ENCODE peak calls at places on chromosomes 13 and 19, in eight cellular contexts. V, R, O, I, J, B, C and Q are unnamed samples.
A peak's percentile ranks its signal among the peaks of the same experiment; 100 is the strongest.

GRCh38 chr13:60617863-60618733 is 221.1 kb downstream of the TDRD3 start:
- DNase-seq in V (no peak), R (no peak), O (no peak), I (no peak), J (peak; percentile 63), B (peak; percentile 55), C (no peak), Q (peak; percentile 40)

GRCh38 chr13:46478641-46479040 is 74.3 kb upstream of the LRCH1 start:
- DNase-seq in V (no peak), R (no peak), O (no peak), I (no peak), J (no peak), B (peak; percentile 19), C (no peak), Q (no peak)

GRCh38 chr13:60410299-60410698 is 13.3 kb downstream of the TDRD3 start:
- DNase-seq in V (no peak), R (no peak), O (no peak), I (no peak), J (no peak), B (no peak), C (no peak), Q (no peak)

GRCh38 chr13:31851201-31851600 is 111.9 kb downstream of the RXFP2 start:
- DNase-seq in V (no peak), R (no peak), O (no peak), I (no peak), J (no peak), B (no peak), C (no peak), Q (no peak)

GRCh38 chr13:50731400-50731799 is 112.1 kb downstream of the DLEU7 start:
- DNase-seq in V (no peak), R (peak; percentile 14), O (no peak), I (no peak), J (no peak), B (peak; percentile 93), C (no peak), Q (peak; percentile 61)

GRCh38 chr19:17751912-17752273 is 616 bp downstream of the FCHO1 start:
- DNase-seq in V (no peak), R (no peak), O (no peak), I (no peak), J (no peak), B (no peak), C (no peak), Q (no peak)

GRCh38 chr13:96090240-96091101 is 564 bp downstream of the HS6ST3 start:
- DNase-seq in V (no peak), R (no peak), O (peak; percentile 38), I (peak; percentile 10), J (peak; percentile 41), B (peak; percentile 5), C (no peak), Q (peak; percentile 5)

GRCh38 chr19:411723-412355 is 2.9 kb upstream of the C2CD4C start:
- DNase-seq in V (no peak), R (no peak), O (no peak), I (no peak), J (no peak), B (no peak), C (no peak), Q (no peak)

GRCh38 chr13:34308725-34309124 is 490.8 kb downstream of the RFC3 start:
- DNase-seq in V (no peak), R (no peak), O (no peak), I (no peak), J (no peak), B (peak; percentile 85), C (no peak), Q (no peak)

GRCh38 chr19:35462476-35462953 is 14.5 kb downstream of the FFAR2 start:
- DNase-seq in V (peak; percentile 22), R (no peak), O (no peak), I (no peak), J (peak; percentile 49), B (no peak), C (peak; percentile 33), Q (no peak)

GRCh38 chr19:40313229-40313983 is 28.3 kb upstream of the AKT2 start:
- DNase-seq in V (no peak), R (no peak), O (no peak), I (no peak), J (no peak), B (no peak), C (no peak), Q (no peak)

GRCh38 chr19:6852001-6852400 is 35.4 kb upstream of the ADGRE1 start:
- DNase-seq in V (no peak), R (no peak), O (no peak), I (no peak), J (no peak), B (no peak), C (no peak), Q (no peak)

GRCh38 chr19:35902870-35903475 is 644 bp downstream of the HCST start:
- DNase-seq in V (no peak), R (no peak), O (no peak), I (no peak), J (no peak), B (no peak), C (no peak), Q (no peak)

GRCh38 chr19:6062274-6062673 is 48.0 kb downstream of the RFX2 start:
- DNase-seq in V (no peak), R (no peak), O (no peak), I (peak; percentile 50), J (peak; percentile 54), B (peak; percentile 35), C (peak; percentile 35), Q (peak; percentile 37)

GRCh38 chr19:4567584-4568071 is 8.1 kb upstream of the SEMA6B start:
- DNase-seq in V (peak; percentile 59), R (peak; percentile 34), O (no peak), I (peak; percentile 71), J (peak; percentile 52), B (peak; percentile 35), C (peak; percentile 63), Q (peak; percentile 41)

GRCh38 chr13:53151692-53152421 is 123.2 kb downstream of the OLFM4 start:
- DNase-seq in V (no peak), R (peak; percentile 10), O (peak; percentile 71), I (no peak), J (peak; percentile 76), B (peak; percentile 32), C (peak; percentile 3), Q (no peak)

GRCh38 chr19:51511353-51511752 is 9.8 kb upstream of the SIGLEC12 start:
- DNase-seq in V (no peak), R (no peak), O (no peak), I (no peak), J (no peak), B (no peak), C (peak; percentile 12), Q (peak; percentile 28)

GRCh38 chr13:74173822-74174221 is 39.6 kb upstream of the KLF12 start:
- DNase-seq in V (no peak), R (no peak), O (no peak), I (no peak), J (no peak), B (no peak), C (no peak), Q (no peak)

GRCh38 chr13:110129076-110129475 is 177.9 kb downstream of the COL4A1 start:
- DNase-seq in V (no peak), R (no peak), O (no peak), I (no peak), J (peak; percentile 33), B (no peak), C (no peak), Q (no peak)

GRCh38 chr13:73421310-73421912 is 362.6 kb downstream of the KLF5 start:
- DNase-seq in V (no peak), R (no peak), O (peak; percentile 80), I (no peak), J (no peak), B (no peak), C (peak; percentile 33), Q (peak; percentile 85)